ENCODE peak calls at places on chromosomes 2 and 18, in six cellular contexts. K is CD14-positive monocyte, P is hypothalamus, X is hepatic stellate cell, Q is psoas muscle, N is HCT116. O is an unnamed sample.

GRCh38 chr2:160269365-160269764 is 69.3 kb upstream of the ITGB6 start:
- DNase-seq in K (no peak), P (no peak), X (no peak), Q (no peak), N (no peak), O (no peak)

GRCh38 chr2:145723872-145724271 is 1204.0 kb upstream of the ZEB2 start:
- DNase-seq in K (no peak), P (no peak), X (no peak), Q (no peak), N (no peak), O (no peak)

GRCh38 chr2:215451012-215451756 is 15.3 kb upstream of the FN1 start:
- DNase-seq in K (no peak), P (no peak), X (no peak), Q (no peak), N (no peak), O (no peak)

GRCh38 chr18:47265197-47265596 is 13.7 kb upstream of the SKOR2 start:
- DNase-seq in K (no peak), P (no peak), X (peak; percentile 74), Q (no peak), N (no peak), O (no peak)

GRCh38 chr2:191150451-191151314 is at the start of gene STAT4:
- DNase-seq in K (peak; percentile 53), P (peak; percentile 32), X (no peak), Q (no peak), N (peak; percentile 57), O (peak; percentile 59)

GRCh38 chr18:22560283-22560627 is 142.5 kb upstream of the CTAGE1 start:
- DNase-seq in K (no peak), P (no peak), X (no peak), Q (no peak), N (no peak), O (no peak)

GRCh38 chr2:11128258-11128951 is 26.9 kb upstream of the SLC66A3 start:
- DNase-seq in K (no peak), P (no peak), X (peak; percentile 72), Q (no peak), N (no peak), O (no peak)

GRCh38 chr18:48948112-48949050 is 2.4 kb downstream of the SMAD7 start:
- DNase-seq in K (no peak), P (no peak), X (no peak), Q (peak; percentile 75), N (no peak), O (peak; percentile 63)

GRCh38 chr2:64514018-64514417 is 10.1 kb upstream of the AFTPH start:
- DNase-seq in K (no peak), P (no peak), X (no peak), Q (no peak), N (no peak), O (no peak)

GRCh38 chr2:152694161-152694661 is 23.1 kb downstream of the PRPF40A start:
- DNase-seq in K (no peak), P (peak; percentile 1), X (peak; percentile 24), Q (no peak), N (no peak), O (no peak)

GRCh38 chr2:15311201-15311882 is 249.8 kb downstream of the NBAS start:
- DNase-seq in K (no peak), P (no peak), X (no peak), Q (no peak), N (no peak), O (no peak)

GRCh38 chr2:183037660-183038340 is 457 bp downstream of the NCKAP1 start:
- DNase-seq in K (no peak), P (no peak), X (peak; percentile 22), Q (no peak), N (no peak), O (peak; percentile 51)

GRCh38 chr2:105239924-105240323 is 1.6 kb upstream of the GPR45 start:
- DNase-seq in K (no peak), P (no peak), X (peak; percentile 83), Q (no peak), N (no peak), O (no peak)

GRCh38 chr2:26691881-26692813 is at the start of gene KCNK3:
- DNase-seq in K (no peak), P (peak; percentile 61), X (peak; percentile 71), Q (peak; percentile 63), N (no peak), O (peak; percentile 78)

GRCh38 chr2:196435189-196435588 is 204.3 kb upstream of the CCDC150 start:
- DNase-seq in K (no peak), P (no peak), X (no peak), Q (no peak), N (no peak), O (no peak)

GRCh38 chr2:232447638-232448472 is 8.1 kb upstream of the ALPI start:
- DNase-seq in K (no peak), P (no peak), X (no peak), Q (peak; percentile 30), N (no peak), O (no peak)

GRCh38 chr2:210626849-210627248 is 70.5 kb downstream of the CPS1 start:
- DNase-seq in K (no peak), P (no peak), X (no peak), Q (no peak), N (no peak), O (no peak)

GRCh38 chr2:219533930-219534661 is 9.5 kb downstream of the CHPF start:
- DNase-seq in K (no peak), P (no peak), X (no peak), Q (no peak), N (no peak), O (no peak)

GRCh38 chr2:172545408-172546075 is 10.3 kb upstream of the PDK1 start:
- DNase-seq in K (no peak), P (no peak), X (no peak), Q (no peak), N (no peak), O (no peak)

GRCh38 chr2:31192396-31193065 is 24.8 kb downstream of the CAPN14 start:
- DNase-seq in K (no peak), P (no peak), X (no peak), Q (no peak), N (no peak), O (no peak)

GRCh38 chr2:163604941-163605555 is 130.8 kb downstream of the FIGN start:
- DNase-seq in K (no peak), P (no peak), X (peak; percentile 20), Q (no peak), N (no peak), O (no peak)

GRCh38 chr18:49135871-49136270 is 185.1 kb upstream of the SMAD7 start:
- DNase-seq in K (no peak), P (peak; percentile 1), X (peak; percentile 3), Q (no peak), N (no peak), O (no peak)

GRCh38 chr2:203934711-203935438 is 1.7 kb upstream of the ICOS start:
- DNase-seq in K (no peak), P (no peak), X (no peak), Q (no peak), N (no peak), O (no peak)

GRCh38 chr2:26580751-26581150 is 60.4 kb downstream of the CIB4 start:
- DNase-seq in K (no peak), P (no peak), X (no peak), Q (no peak), N (no peak), O (peak; percentile 8)